ENCODE peak calls at places on chromosomes 6 and 20, in six cellular contexts. A, F, Q, K, Y and R are unnamed samples.

GRCh38 chr6:31730631-31731086 is 1.6 kb upstream of the DDAH2 start:
- DNase-seq in K (no peak), F (no peak), A (no peak), Y (no peak), Q (no peak), R (no peak)

GRCh38 chr6:73460044-73460443 is 1.5 kb upstream of the MTO1 start:
- DNase-seq in A (peak), F (no peak), K (no peak), Q (no peak), Y (no peak), R (no peak)

GRCh38 chr6:2132416-2132815 is 113.0 kb downstream of the GMDS start:
- DNase-seq in Q (no peak), F (no peak), Y (no peak), A (no peak), K (no peak), R (no peak)

GRCh38 chr6:92072387-92072786 is 1347.0 kb downstream of the EPHA7 start:
- DNase-seq in F (no peak), A (no peak), K (no peak), Q (no peak), Y (no peak), R (no peak)

GRCh38 chr6:157510329-157511188 is 129.6 kb downstream of the ZDHHC14 start:
- DNase-seq in K (no peak), F (no peak), A (no peak), Y (no peak), Q (no peak), R (no peak)

GRCh38 chr6:148972481-148972880 is 225.7 kb downstream of the UST start:
- DNase-seq in A (no peak), Y (no peak), Q (peak), K (no peak), F (no peak), R (no peak)

GRCh38 chr6:144346719-144347446 is 61.7 kb downstream of the UTRN start:
- DNase-seq in Y (peak), K (peak), A (no peak), F (peak), Q (no peak), R (peak)

GRCh38 chr6:36804549-36804948 is 34.7 kb downstream of the CPNE5 start:
- DNase-seq in F (no peak), K (no peak), Y (no peak), Q (no peak), A (no peak), R (no peak)

GRCh38 chr6:90025418-90026089 is 131.3 kb downstream of the GJA10 start:
- DNase-seq in F (peak), A (no peak), Q (no peak), Y (peak), K (no peak), R (peak)

GRCh38 chr20:23111307-23111943 is 25.3 kb upstream of the CD93 start:
- DNase-seq in Y (no peak), A (no peak), F (no peak), K (no peak), Q (no peak), R (no peak)

GRCh38 chr6:85449388-85449817 is 480 bp upstream of the NT5E start:
- DNase-seq in Y (peak), F (no peak), K (no peak), Q (peak), A (no peak), R (peak)

GRCh38 chr6:75602897-75603395 is 1.3 kb downstream of the SENP6 start:
- DNase-seq in K (no peak), Y (no peak), Q (no peak), A (no peak), F (no peak), R (no peak)